ENCODE peak calls at places on chromosomes 16 and 17, in nine cellular contexts. One of them, this sample, is unnamed.

GRCh38 chr16:19135896-19136438 is 22.2 kb downstream of the ITPRIPL2 start:
- DNase-seq in A549: peak
- DNase-seq in NCI-H1105: no peak
- DNase-seq in cerebellar nuclear complex: no peak
- DNase-seq in lower lobe of right lung: peak
- DNase-seq in HCT116: no peak
- DNase-seq in NCI-H460: peak
- DNase-seq in cortex of kidney: no peak
- DNase-seq in endothelial cell: no peak
- DNase-seq in this sample: peak

GRCh38 chr16:71775949-71776348 is 32.7 kb downstream of the AP1G1 start:
- DNase-seq in A549: no peak
- DNase-seq in lower lobe of right lung: no peak
- DNase-seq in NCI-H460: no peak
- DNase-seq in cerebellar nuclear complex: no peak
- DNase-seq in NCI-H1105: no peak
- DNase-seq in endothelial cell: no peak
- DNase-seq in HCT116: no peak
- DNase-seq in cortex of kidney: no peak
- DNase-seq in this sample: no peak

GRCh38 chr17:50944054-50944901 is 78.1 kb upstream of the TOB1 start:
- DNase-seq in cortex of kidney: no peak
- DNase-seq in HCT116: no peak
- DNase-seq in endothelial cell: peak
- DNase-seq in cerebellar nuclear complex: no peak
- DNase-seq in NCI-H1105: peak
- DNase-seq in A549: peak
- DNase-seq in NCI-H460: peak
- DNase-seq in lower lobe of right lung: peak
- DNase-seq in this sample: peak

GRCh38 chr17:45812102-45812501 is 28.0 kb downstream of the CRHR1 start:
- DNase-seq in lower lobe of right lung: no peak
- DNase-seq in HCT116: peak
- DNase-seq in A549: peak
- DNase-seq in cortex of kidney: no peak
- DNase-seq in cerebellar nuclear complex: no peak
- DNase-seq in NCI-H460: no peak
- DNase-seq in NCI-H1105: no peak
- DNase-seq in endothelial cell: no peak
- DNase-seq in this sample: no peak

GRCh38 chr17:45376606-45377005 is 56.1 kb downstream of the ARHGAP27 start:
- DNase-seq in A549: no peak
- DNase-seq in NCI-H1105: no peak
- DNase-seq in cortex of kidney: no peak
- DNase-seq in HCT116: no peak
- DNase-seq in lower lobe of right lung: no peak
- DNase-seq in cerebellar nuclear complex: no peak
- DNase-seq in endothelial cell: no peak
- DNase-seq in NCI-H460: no peak
- DNase-seq in this sample: no peak

GRCh38 chr17:10745231-10745630 is 15.4 kb upstream of the TMEM220 start:
- DNase-seq in A549: no peak
- DNase-seq in cerebellar nuclear complex: no peak
- DNase-seq in HCT116: no peak
- DNase-seq in endothelial cell: no peak
- DNase-seq in NCI-H1105: no peak
- DNase-seq in lower lobe of right lung: no peak
- DNase-seq in cortex of kidney: no peak
- DNase-seq in NCI-H460: no peak
- DNase-seq in this sample: no peak

GRCh38 chr16:53732296-53732929 is 28.5 kb downstream of the FTO start:
- DNase-seq in cerebellar nuclear complex: no peak
- DNase-seq in NCI-H1105: no peak
- DNase-seq in NCI-H460: no peak
- DNase-seq in cortex of kidney: no peak
- DNase-seq in lower lobe of right lung: no peak
- DNase-seq in endothelial cell: no peak
- DNase-seq in HCT116: no peak
- DNase-seq in A549: peak
- DNase-seq in this sample: no peak

GRCh38 chr16:74862743-74863244 is 88.2 kb upstream of the FA2H start:
- DNase-seq in NCI-H1105: peak
- DNase-seq in lower lobe of right lung: no peak
- DNase-seq in A549: peak
- DNase-seq in endothelial cell: no peak
- DNase-seq in NCI-H460: peak
- DNase-seq in cortex of kidney: no peak
- DNase-seq in cerebellar nuclear complex: peak
- DNase-seq in HCT116: peak
- DNase-seq in this sample: peak

GRCh38 chr16:63174801-63175200 is 1138.6 kb upstream of the CDH8 start:
- DNase-seq in NCI-H460: no peak
- DNase-seq in endothelial cell: no peak
- DNase-seq in lower lobe of right lung: no peak
- DNase-seq in A549: no peak
- DNase-seq in NCI-H1105: no peak
- DNase-seq in cerebellar nuclear complex: no peak
- DNase-seq in cortex of kidney: no peak
- DNase-seq in HCT116: no peak
- DNase-seq in this sample: no peak

GRCh38 chr16:46830902-46831647 is at the start of gene C16orf87:
- DNase-seq in NCI-H460: peak
- DNase-seq in endothelial cell: peak
- DNase-seq in HCT116: peak
- DNase-seq in cortex of kidney: no peak
- DNase-seq in cerebellar nuclear complex: peak
- DNase-seq in lower lobe of right lung: peak
- DNase-seq in NCI-H1105: peak
- DNase-seq in A549: peak
- DNase-seq in this sample: peak

GRCh38 chr16:3602320-3602653 is 9.1 kb downstream of the SLX4 start:
- DNase-seq in cortex of kidney: no peak
- DNase-seq in NCI-H460: no peak
- DNase-seq in endothelial cell: no peak
- DNase-seq in lower lobe of right lung: no peak
- DNase-seq in A549: no peak
- DNase-seq in cerebellar nuclear complex: peak
- DNase-seq in NCI-H1105: no peak
- DNase-seq in HCT116: no peak
- DNase-seq in this sample: no peak

GRCh38 chr17:17109896-17110295 is 67.6 kb downstream of the MPRIP start:
- DNase-seq in cerebellar nuclear complex: no peak
- DNase-seq in A549: no peak
- DNase-seq in NCI-H1105: no peak
- DNase-seq in NCI-H460: no peak
- DNase-seq in cortex of kidney: no peak
- DNase-seq in HCT116: no peak
- DNase-seq in lower lobe of right lung: peak
- DNase-seq in endothelial cell: no peak
- DNase-seq in this sample: no peak

GRCh38 chr17:77475012-77475976 is 334.5 kb downstream of the SEC14L1 start:
- DNase-seq in NCI-H460: no peak
- DNase-seq in A549: no peak
- DNase-seq in HCT116: no peak
- DNase-seq in lower lobe of right lung: no peak
- DNase-seq in cerebellar nuclear complex: no peak
- DNase-seq in endothelial cell: no peak
- DNase-seq in cortex of kidney: no peak
- DNase-seq in NCI-H1105: no peak
- DNase-seq in this sample: no peak

GRCh38 chr17:71519285-71519684 is 601.5 kb upstream of the SOX9 start:
- DNase-seq in cerebellar nuclear complex: no peak
- DNase-seq in endothelial cell: no peak
- DNase-seq in HCT116: no peak
- DNase-seq in cortex of kidney: no peak
- DNase-seq in NCI-H1105: no peak
- DNase-seq in A549: no peak
- DNase-seq in lower lobe of right lung: no peak
- DNase-seq in NCI-H460: no peak
- DNase-seq in this sample: no peak

GRCh38 chr17:45291170-45291805 is 25.5 kb downstream of the MAP3K14 start:
- DNase-seq in endothelial cell: no peak
- DNase-seq in cortex of kidney: no peak
- DNase-seq in lower lobe of right lung: peak
- DNase-seq in cerebellar nuclear complex: no peak
- DNase-seq in A549: no peak
- DNase-seq in NCI-H460: no peak
- DNase-seq in HCT116: no peak
- DNase-seq in NCI-H1105: no peak
- DNase-seq in this sample: no peak

GRCh38 chr17:42248351-42249179 is 27.6 kb downstream of the STAT5B start:
- DNase-seq in lower lobe of right lung: peak
- DNase-seq in endothelial cell: peak
- DNase-seq in HCT116: no peak
- DNase-seq in cortex of kidney: no peak
- DNase-seq in NCI-H1105: no peak
- DNase-seq in NCI-H460: peak
- DNase-seq in A549: no peak
- DNase-seq in cerebellar nuclear complex: peak
- DNase-seq in this sample: no peak

GRCh38 chr17:43940630-43941029 is 1.6 kb downstream of the PPY start:
- DNase-seq in A549: peak
- DNase-seq in NCI-H460: peak
- DNase-seq in NCI-H1105: peak
- DNase-seq in endothelial cell: peak
- DNase-seq in HCT116: peak
- DNase-seq in lower lobe of right lung: no peak
- DNase-seq in cortex of kidney: no peak
- DNase-seq in cerebellar nuclear complex: no peak
- DNase-seq in this sample: no peak

GRCh38 chr16:86874141-86874540 is 295.8 kb downstream of the FOXL1 start:
- DNase-seq in endothelial cell: peak
- DNase-seq in NCI-H460: no peak
- DNase-seq in NCI-H1105: no peak
- DNase-seq in A549: no peak
- DNase-seq in HCT116: peak
- DNase-seq in cortex of kidney: no peak
- DNase-seq in lower lobe of right lung: no peak
- DNase-seq in cerebellar nuclear complex: no peak
- DNase-seq in this sample: no peak